ENCODE peak calls at places on chromosomes 11 and 22, in eight cellular contexts. Q is Peyer's patch, C is IMR-90, G is gastrocnemius medialis, N is A549, Y is body of pancreas, O is tibial nerve, S is transverse colon. D is an unnamed sample.

GRCh38 chr11:59429924-59430516 is 3.8 kb upstream of the OR5A2 start:
- DNase-seq in C (peak), O (peak), Y (peak), Q (peak), G (no peak), S (no peak), N (peak), D (no peak)

GRCh38 chr22:46974077-46974476 is 211.6 kb downstream of the TBC1D22A start:
- DNase-seq in Y (no peak), N (no peak), G (no peak), S (no peak), C (no peak), Q (no peak), O (no peak), D (no peak)

GRCh38 chr11:14358729-14359439 is at the start of gene RRAS2:
- DNase-seq in C (peak), G (peak), Q (peak), Y (peak), O (peak), N (peak), S (peak), D (peak)

GRCh38 chr11:20015101-20015500 is 145.2 kb downstream of the DBX1 start:
- DNase-seq in C (no peak), Y (no peak), O (no peak), Q (no peak), S (no peak), N (no peak), G (no peak), D (no peak)

GRCh38 chr11:100328626-100329340 is 358.3 kb upstream of the ARHGAP42 start:
- DNase-seq in N (no peak), G (no peak), Y (no peak), C (peak), S (no peak), O (no peak), Q (no peak), D (no peak)

GRCh38 chr11:101390539-101390938 is 193.3 kb downstream of the TRPC6 start:
- DNase-seq in Y (no peak), O (no peak), N (no peak), S (no peak), Q (no peak), C (peak), G (no peak), D (no peak)

GRCh38 chr22:28442951-28443876 is 236.4 kb downstream of the TTC28 start:
- DNase-seq in O (peak), S (peak), G (peak), Q (peak), N (no peak), C (peak), Y (peak), D (peak)

GRCh38 chr11:86198156-86198555 is 46.4 kb upstream of the EED start:
- DNase-seq in Q (no peak), C (no peak), Y (no peak), G (no peak), N (no peak), S (no peak), O (no peak), D (no peak)

GRCh38 chr22:23149743-23150238 is 4.5 kb downstream of the RAB36 start:
- DNase-seq in N (no peak), C (no peak), Q (no peak), Y (no peak), S (no peak), G (no peak), O (no peak), D (no peak)

GRCh38 chr22:30941363-30941740 is 27.2 kb downstream of the MORC2 start:
- DNase-seq in C (no peak), O (no peak), N (no peak), S (no peak), Y (no peak), G (no peak), Q (no peak), D (no peak)

GRCh38 chr11:64876835-64877341 is 1.5 kb downstream of the EHD1 start:
- DNase-seq in S (peak), N (no peak), Q (no peak), C (peak), O (no peak), G (no peak), Y (peak), D (no peak)

GRCh38 chr11:90849278-90849677 is 626.4 kb upstream of the CHORDC1 start:
- DNase-seq in N (no peak), C (no peak), G (no peak), S (no peak), Q (no peak), Y (no peak), O (no peak), D (no peak)

GRCh38 chr11:110710520-110711381 is 1.5 kb downstream of the ARHGAP20 start:
- DNase-seq in G (peak), C (peak), Y (peak), Q (peak), N (no peak), O (peak), S (peak), D (peak)

GRCh38 chr22:39251762-39252460 is 7.1 kb upstream of the PDGFB start:
- DNase-seq in C (no peak), Q (no peak), G (no peak), N (no peak), S (no peak), O (no peak), Y (no peak), D (no peak)

GRCh38 chr11:100684101-100685065 is 2.7 kb upstream of the ARHGAP42 start:
- DNase-seq in S (no peak), O (no peak), Y (no peak), G (no peak), Q (no peak), N (no peak), C (no peak), D (no peak)

GRCh38 chr22:44892243-44892642 is 117.6 kb downstream of the PHF21B start:
- DNase-seq in O (no peak), C (no peak), Q (peak), N (no peak), S (peak), Y (no peak), G (no peak), D (no peak)

GRCh38 chr11:3712274-3712673 is 41.1 kb upstream of the CHRNA10 start:
- DNase-seq in Q (no peak), O (no peak), S (no peak), G (no peak), N (no peak), Y (no peak), C (no peak), D (no peak)

GRCh38 chr11:48107188-48107704 is 109.4 kb upstream of the OR4B1 start:
- DNase-seq in G (no peak), N (no peak), Q (peak), S (peak), O (no peak), C (peak), Y (no peak), D (no peak)

GRCh38 chr11:60932605-60933346 is 8.5 kb downstream of the TMEM132A start:
- DNase-seq in N (no peak), Q (peak), S (no peak), O (no peak), C (no peak), G (no peak), Y (no peak), D (no peak)

GRCh38 chr22:41507330-41508063 is 36.8 kb downstream of the POLR3H start:
- DNase-seq in Q (no peak), N (no peak), S (no peak), C (no peak), G (no peak), O (no peak), Y (no peak), D (no peak)
- TF ChIP-seq CTCF in Q (no peak), N (no peak), S (no peak), C (no peak), G (no peak), O (no peak), Y (no peak), D (no peak)

GRCh38 chr11:72814139-72814830 is at the start of gene ATG16L2:
- DNase-seq in G (peak), N (peak), Q (peak), S (peak), C (peak), Y (peak), O (peak), D (peak)

GRCh38 chr11:72814831-72815618 is 814 bp downstream of the ATG16L2 start:
- DNase-seq in G (no peak), S (peak), O (no peak), Y (peak), C (peak), Q (peak), N (peak), D (no peak)

GRCh38 chr11:72812968-72813739 is 1.1 kb upstream of the ATG16L2 start:
- DNase-seq in N (peak), Y (peak), Q (peak), S (peak), O (no peak), C (peak), G (no peak), D (no peak)

GRCh38 chr11:72812604-72812967 is 1.6 kb upstream of the ATG16L2 start:
- DNase-seq in Q (no peak), G (no peak), C (no peak), O (no peak), N (no peak), Y (peak), S (no peak), D (peak)

GRCh38 chr11:72813740-72814138 is 472 bp upstream of the ATG16L2 start:
- DNase-seq in G (peak), N (peak), Y (peak), S (peak), O (peak), C (peak), Q (peak), D (peak)
- TF ChIP-seq POLR2A in G (peak), N (peak), Y (no peak), S (no peak), O (no peak), C (peak), Q (peak), D (peak)

GRCh38 chr11:46669606-46670243 is 30.7 kb downstream of the ARHGAP1 start:
- DNase-seq in G (no peak), O (no peak), C (no peak), Y (no peak), S (no peak), Q (peak), N (peak), D (no peak)
- TF ChIP-seq CTCF in G (peak), O (no peak), C (peak), Y (no peak), S (no peak), Q (peak), N (peak), D (peak)

GRCh38 chr22:19173047-19174035 is 5.2 kb downstream of the SLC25A1 start:
- DNase-seq in Y (no peak), G (no peak), O (no peak), Q (peak), N (no peak), C (no peak), S (peak), D (no peak)
- TF ChIP-seq POLR2A in Y (no peak), G (no peak), O (no peak), Q (peak), N (no peak), C (no peak), S (no peak), D (no peak)

GRCh38 chr11:37264060-37264459 is 666.0 kb upstream of the RAG2 start:
- DNase-seq in G (no peak), O (no peak), N (no peak), C (no peak), S (no peak), Q (no peak), Y (no peak), D (no peak)

GRCh38 chr11:37259734-37260133 is 661.7 kb upstream of the RAG2 start:
- DNase-seq in S (no peak), C (no peak), N (no peak), Q (no peak), Y (no peak), G (no peak), O (no peak), D (no peak)

DNA sequence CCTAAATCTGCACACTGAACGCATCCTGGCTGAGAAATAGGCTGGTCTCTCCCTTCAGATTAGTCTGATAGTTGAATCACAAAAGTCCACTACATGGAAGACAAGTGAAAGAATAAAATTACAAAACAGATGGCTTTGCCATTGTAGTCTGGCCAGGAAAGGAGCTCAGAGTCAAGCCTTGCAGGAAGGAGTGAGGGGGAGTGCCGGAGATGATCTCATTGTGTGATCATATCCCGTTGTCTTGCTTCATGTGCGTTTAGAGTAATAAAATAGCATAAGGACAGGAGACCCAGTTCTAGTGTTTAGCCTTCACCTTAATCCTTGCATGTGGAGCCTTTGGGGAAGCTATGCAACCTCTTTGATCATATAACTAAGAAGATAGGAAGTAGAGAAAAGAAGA is 666.7 kb upstream of the RAG2 start:
- DNase-seq in S (no peak), N (no peak), Y (no peak), O (no peak), G (no peak), Q (no peak), C (no peak), D (no peak)
- TF ChIP-seq CTCF in S (no peak), N (no peak), Y (no peak), O (no peak), G (no peak), Q (no peak), C (no peak), D (no peak)

GRCh38 chr11:2379471-2380174 is 2.5 kb downstream of the CD81 start:
- DNase-seq in S (no peak), N (no peak), O (no peak), Q (peak), Y (no peak), G (no peak), C (no peak), D (peak)
- TF ChIP-seq POLR2A in S (no peak), N (no peak), O (no peak), Q (no peak), Y (no peak), G (no peak), C (no peak), D (no peak)

DNA sequence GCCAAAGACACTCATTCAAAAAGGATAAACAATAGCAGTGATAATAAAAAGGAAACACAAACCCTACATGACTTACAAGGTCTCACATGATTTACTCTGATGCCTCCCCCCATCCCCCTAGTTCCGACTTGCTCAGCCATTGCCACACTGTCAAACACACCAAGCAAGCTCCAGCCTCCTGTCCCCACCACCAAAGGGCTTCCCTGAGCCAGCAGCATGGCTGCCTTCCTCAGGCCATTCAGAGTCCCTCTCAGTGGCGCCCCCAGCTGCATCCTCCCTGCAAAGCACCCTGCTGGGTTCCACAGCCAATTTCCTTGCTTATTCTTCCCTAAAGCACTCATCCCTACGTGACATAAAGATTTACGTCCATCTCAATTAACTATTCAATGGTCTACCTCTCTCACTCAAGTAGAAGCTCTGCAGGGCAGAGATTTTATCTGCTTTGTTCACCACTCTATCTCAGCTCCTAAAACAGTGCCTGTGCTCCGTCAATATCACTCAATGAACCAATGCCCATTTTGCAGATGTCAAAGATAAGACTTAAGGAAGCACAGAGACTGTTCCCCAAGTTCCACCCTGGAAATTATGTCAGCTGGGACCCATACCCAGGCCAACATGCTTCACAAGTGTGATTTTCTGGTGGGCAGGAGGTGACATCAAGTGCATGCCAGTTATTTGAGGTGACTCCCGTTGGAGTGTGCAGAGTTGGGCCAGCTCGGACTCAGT is 106.9 kb downstream of the SYN3 start:
- DNase-seq in Q (no peak), S (no peak), G (no peak), N (no peak), O (no peak), Y (no peak), C (no peak), D (peak)
- TF ChIP-seq CTCF in Q (no peak), S (no peak), G (no peak), N (no peak), O (no peak), Y (no peak), C (no peak), D (no peak)

GRCh38 chr11:909406-909805 is 1.2 kb downstream of the CHID1 start:
- DNase-seq in C (no peak), Y (no peak), N (no peak), G (no peak), O (no peak), Q (no peak), S (no peak), D (no peak)

GRCh38 chr11:905952-906351 is 4.7 kb downstream of the CHID1 start:
- DNase-seq in Y (peak), S (no peak), O (no peak), N (no peak), G (no peak), Q (no peak), C (no peak), D (no peak)

GRCh38 chr11:907668-908067 is 2.9 kb downstream of the CHID1 start:
- DNase-seq in C (no peak), O (no peak), G (no peak), N (no peak), Q (no peak), S (no peak), Y (no peak), D (no peak)

GRCh38 chr11:910044-910588 is 494 bp downstream of the CHID1 start:
- DNase-seq in G (no peak), N (no peak), Y (peak), Q (no peak), O (no peak), C (no peak), S (no peak), D (peak)

DNA sequence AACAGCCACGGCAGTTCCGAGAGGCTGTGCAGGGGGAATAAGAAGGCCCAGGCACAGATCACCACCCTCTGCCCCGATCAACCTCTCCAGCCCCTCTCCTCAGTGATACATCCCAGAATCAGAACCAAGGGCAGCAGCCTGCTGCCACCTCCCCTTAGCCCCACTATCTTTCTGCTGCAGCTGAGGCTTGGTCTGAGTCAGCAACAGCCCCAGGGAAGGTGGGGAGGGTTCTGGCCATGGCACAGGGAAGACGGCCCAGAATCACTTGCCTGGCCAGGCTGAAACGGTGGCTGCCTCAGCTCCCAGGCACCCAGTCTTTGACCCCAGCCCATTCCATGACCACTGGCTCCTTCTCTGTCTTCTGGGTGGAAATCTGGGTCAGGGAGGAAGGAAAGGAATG is 2.3 kb downstream of the CHID1 start:
- DNase-seq in G (no peak), N (no peak), O (no peak), S (no peak), Q (no peak), C (no peak), Y (no peak), D (no peak)
- TF ChIP-seq POLR2A in G (no peak), N (no peak), O (no peak), S (no peak), Q (no peak), C (no peak), Y (no peak), D (no peak)